ENCODE peak calls at places on chromosome 20, in seven cellular contexts. Z is renal cortical epithelial cell, L is hypothalamus, A is NCI-H1417, E is HFFc6, C is HCEC 1CT, H is mesendoderm. P is an unnamed sample.

GRCh38 chr20:43799150-43799711 is 72.4 kb upstream of the GTSF1L start:
- DNase-seq in E (no peak), A (peak), Z (no peak), H (no peak), L (no peak), C (peak), P (no peak)

GRCh38 chr20:47876348-47877056 is 91.2 kb upstream of the SULF2 start:
- DNase-seq in C (no peak), L (no peak), H (peak), A (peak), Z (no peak), E (no peak), P (no peak)

GRCh38 chr20:9112541-9113515 is 43.9 kb downstream of the PLCB4 start:
- DNase-seq in H (no peak), Z (peak), E (peak), A (no peak), C (peak), L (no peak), P (no peak)

GRCh38 chr20:33679758-33680485 is 5.7 kb upstream of the NECAB3 start:
- DNase-seq in Z (no peak), E (no peak), C (no peak), H (no peak), A (no peak), L (no peak), P (no peak)

GRCh38 chr20:21556398-21556797 is 42.5 kb upstream of the NKX2-2 start:
- DNase-seq in C (no peak), H (no peak), L (no peak), E (no peak), A (no peak), Z (no peak), P (no peak)

GRCh38 chr20:36745234-36745926 is 510 bp downstream of the NDRG3 start:
- DNase-seq in Z (no peak), C (no peak), L (peak), H (peak), E (no peak), A (peak), P (peak)

GRCh38 chr20:19456600-19457390 is 244.4 kb downstream of the SLC24A3 start:
- DNase-seq in C (no peak), L (no peak), E (no peak), H (no peak), Z (no peak), A (no peak), P (no peak)

GRCh38 chr20:35117629-35118028 is 25.0 kb upstream of the TRPC4AP start:
- DNase-seq in L (no peak), A (no peak), H (no peak), E (no peak), Z (no peak), C (no peak), P (no peak)

GRCh38 chr20:9408422-9409300 is 105.7 kb upstream of the LAMP5 start:
- DNase-seq in L (no peak), H (no peak), A (no peak), C (peak), Z (peak), E (peak), P (no peak)

GRCh38 chr20:58634121-58634817 is 16.8 kb upstream of the STX16 start:
- DNase-seq in L (no peak), H (no peak), Z (no peak), C (no peak), E (no peak), A (no peak), P (no peak)

GRCh38 chr20:59568509-59569024 is 35.8 kb upstream of the PHACTR3 start:
- DNase-seq in L (no peak), H (no peak), Z (no peak), A (no peak), E (no peak), C (no peak), P (no peak)

GRCh38 chr20:61934716-61935530 is 130.8 kb downstream of the TAF4 start:
- DNase-seq in C (no peak), A (no peak), E (no peak), Z (no peak), H (peak), L (no peak), P (no peak)

GRCh38 chr20:62588458-62589149 is 53.7 kb upstream of the SLCO4A1 start:
- DNase-seq in E (peak), Z (no peak), C (peak), L (no peak), H (no peak), A (no peak), P (no peak)

GRCh38 chr20:7770046-7770445 is 170.2 kb downstream of the HAO1 start:
- DNase-seq in E (no peak), A (peak), C (no peak), Z (no peak), H (no peak), L (no peak), P (no peak)

GRCh38 chr20:40757087-40757486 is 68.1 kb upstream of the MAFB start:
- DNase-seq in Z (no peak), A (no peak), E (no peak), L (no peak), H (no peak), C (no peak), P (no peak)

GRCh38 chr20:48782073-48782472 is 45.7 kb downstream of the PREX1 start:
- DNase-seq in L (no peak), E (no peak), C (no peak), Z (no peak), H (no peak), A (no peak), P (no peak)

GRCh38 chr20:58135441-58136170 is 92.8 kb downstream of the ANKRD60 start:
- DNase-seq in Z (no peak), C (no peak), L (no peak), H (no peak), E (no peak), A (no peak), P (no peak)

GRCh38 chr20:478949-479429 is 16.7 kb upstream of the TBC1D20 start:
- DNase-seq in H (peak), L (no peak), E (peak), C (peak), Z (peak), A (peak), P (peak)

GRCh38 chr20:41150664-41151063 is 13.3 kb downstream of the PLCG1 start:
- DNase-seq in C (no peak), H (peak), L (no peak), A (no peak), E (no peak), Z (no peak), P (no peak)

GRCh38 chr20:21154692-21155091 is 28.8 kb downstream of the KIZ start:
- DNase-seq in H (no peak), A (no peak), L (no peak), C (no peak), E (no peak), Z (no peak), P (no peak)

GRCh38 chr20:57993738-57994431 is 234.6 kb downstream of the ANKRD60 start:
- DNase-seq in Z (no peak), H (no peak), C (no peak), E (no peak), A (no peak), L (no peak), P (no peak)

GRCh38 chr20:39042279-39043150 is 80.4 kb downstream of the DHX35 start:
- DNase-seq in A (no peak), C (peak), L (no peak), Z (no peak), H (no peak), E (peak), P (no peak)

GRCh38 chr20:49575551-49576060 is 7.7 kb upstream of the PTGIS start:
- DNase-seq in H (no peak), Z (no peak), A (no peak), E (no peak), C (no peak), L (no peak), P (no peak)

GRCh38 chr20:33675127-33675954 is 1.1 kb upstream of the NECAB3 start:
- DNase-seq in L (no peak), C (no peak), A (no peak), H (no peak), E (no peak), Z (peak), P (peak)

GRCh38 chr20:11521831-11522230 is 395.9 kb upstream of the BTBD3 start:
- DNase-seq in C (no peak), H (no peak), L (no peak), Z (no peak), A (no peak), E (no peak), P (no peak)

GRCh38 chr20:47326718-47327137 is 29.8 kb downstream of the ZMYND8 start:
- DNase-seq in E (peak), A (no peak), C (peak), H (no peak), Z (no peak), L (no peak), P (no peak)

GRCh38 chr20:24059174-24059573 is 70.6 kb upstream of the GGTLC1 start:
- DNase-seq in E (no peak), H (no peak), L (no peak), A (no peak), Z (no peak), C (no peak), P (no peak)

GRCh38 chr20:34990661-34991214 is 35.1 kb downstream of the MYH7B start:
- DNase-seq in H (no peak), E (no peak), Z (no peak), C (no peak), A (no peak), L (no peak), P (no peak)

GRCh38 chr20:49431345-49431744 is 51.1 kb downstream of the KCNB1 start:
- DNase-seq in Z (peak), E (no peak), C (no peak), L (no peak), H (no peak), A (no peak), P (no peak)

GRCh38 chr20:59028812-59029211 is 3.3 kb downstream of the ATP5F1E start:
- DNase-seq in E (no peak), H (no peak), A (no peak), Z (peak), L (no peak), C (no peak), P (no peak)

GRCh38 chr20:11229772-11230171 is 556.0 kb upstream of the JAG1 start:
- DNase-seq in L (no peak), Z (peak), E (peak), A (no peak), H (peak), C (peak), P (peak)

GRCh38 chr20:1803216-1804128 is 91.7 kb upstream of the SIRPA start:
- DNase-seq in Z (peak), C (no peak), A (no peak), E (peak), L (peak), H (peak), P (peak)

GRCh38 chr20:20668639-20669038 is 43.8 kb downstream of the RALGAPA2 start:
- DNase-seq in Z (no peak), A (no peak), C (no peak), E (no peak), L (no peak), H (no peak), P (no peak)

GRCh38 chr20:36830791-36831691 is 44.9 kb upstream of the TLDC2 start:
- DNase-seq in H (no peak), A (no peak), C (peak), L (no peak), Z (no peak), E (peak), P (no peak)

GRCh38 chr20:16885746-16886145 is 137.6 kb downstream of the OTOR start:
- DNase-seq in E (no peak), H (no peak), C (no peak), A (no peak), L (no peak), Z (no peak), P (no peak)